ENCODE peak calls at places on chromosome 9, in five cellular contexts. D is heart left ventricle, Z is Peyer's patch, I is IMR-90, E is stomach. O is an unnamed sample. For H3K36me3, the result is how much of the 10 kb centered on the place peaks cover.

GRCh38 chr9:20494035-20494434 is 128.3 kb downstream of the MLLT3 start:
- DNase-seq in I (no peak), D (no peak), Z (no peak), E (no peak), O (no peak)

GRCh38 chr9:94168203-94169000 is 84.1 kb downstream of the PTPDC1 start:
- DNase-seq in D (no peak), I (peak), Z (no peak), E (no peak), O (no peak)

GRCh38 chr9:117293199-117294114 is 121.4 kb downstream of the ASTN2 start:
- DNase-seq in E (peak), Z (no peak), I (no peak), D (no peak), O (no peak)

GRCh38 chr9:131008909-131009618 is at the start of gene LAMC3:
- DNase-seq in Z (no peak), I (no peak), D (no peak), E (no peak), O (peak)

GRCh38 chr9:130687615-130688014 is 6.0 kb upstream of the EXOSC2 start:
- DNase-seq in I (no peak), Z (no peak), D (no peak), E (no peak), O (no peak)

GRCh38 chr9:105332471-105332870 is 88.0 kb downstream of the SLC44A1 start:
- DNase-seq in I (peak), Z (no peak), E (no peak), D (no peak), O (no peak)

GRCh38 chr9:121053544-121053943 is 3.5 kb upstream of the C5 start:
- DNase-seq in Z (no peak), D (no peak), E (no peak), I (no peak), O (no peak)

GRCh38 chr9:90898229-90898628 is 96.6 kb downstream of the SYK start:
- DNase-seq in I (peak), D (no peak), Z (no peak), E (no peak), O (no peak)

GRCh38 chr9:37036237-37037136 is 2.4 kb upstream of the PAX5 start:
- DNase-seq in D (no peak), E (peak), Z (peak), I (peak), O (peak)

GRCh38 chr9:33297455-33297854 is 7.1 kb downstream of the NFX1 start:
- DNase-seq in D (peak), Z (peak), I (no peak), E (peak), O (peak)

GRCh38 chr9:121837113-121838010 is 185.9 kb downstream of the DAB2IP start:
- DNase-seq in I (peak), Z (peak), E (peak), D (no peak), O (peak)

GRCh38 chr9:123778232-123778902 is 151.6 kb downstream of the DENND1A start:
- DNase-seq in I (no peak), E (no peak), Z (no peak), D (no peak), O (no peak)

GRCh38 chr9:133916159-133916541 is 76.0 kb downstream of the VAV2 start:
- DNase-seq in E (no peak), D (no peak), I (no peak), Z (no peak), O (no peak)

GRCh38 chr9:81634915-81635516 is 54.3 kb downstream of the TLE1 start:
- DNase-seq in I (peak), Z (no peak), E (no peak), D (no peak), O (no peak)

DNA sequence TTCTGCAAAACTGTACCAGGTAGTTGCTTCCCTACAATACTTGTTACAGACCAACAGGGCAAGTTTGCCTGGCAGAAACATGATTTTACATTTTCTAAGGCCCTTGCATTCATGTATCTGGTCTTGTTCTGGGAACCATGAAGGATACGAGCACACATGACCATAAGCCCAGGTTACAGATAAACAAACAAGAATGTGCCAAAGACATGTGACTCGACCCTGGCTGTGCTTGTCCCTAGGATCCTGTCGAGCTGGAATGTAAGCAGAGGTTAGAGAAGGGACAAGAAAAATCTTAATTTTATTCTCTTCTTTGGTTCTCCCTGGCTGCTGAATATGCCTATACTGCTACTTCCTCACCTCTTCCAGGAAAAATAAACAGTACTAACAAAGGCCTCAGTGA is 32.5 kb downstream of the PTCH1 start:
- DNase-seq in E (no peak), Z (no peak), I (no peak), D (no peak), O (no peak)
- H3K36me3 ChIP-seq in E (under half), Z (under half), I (under half), D (under half), O (under half)

DNA sequence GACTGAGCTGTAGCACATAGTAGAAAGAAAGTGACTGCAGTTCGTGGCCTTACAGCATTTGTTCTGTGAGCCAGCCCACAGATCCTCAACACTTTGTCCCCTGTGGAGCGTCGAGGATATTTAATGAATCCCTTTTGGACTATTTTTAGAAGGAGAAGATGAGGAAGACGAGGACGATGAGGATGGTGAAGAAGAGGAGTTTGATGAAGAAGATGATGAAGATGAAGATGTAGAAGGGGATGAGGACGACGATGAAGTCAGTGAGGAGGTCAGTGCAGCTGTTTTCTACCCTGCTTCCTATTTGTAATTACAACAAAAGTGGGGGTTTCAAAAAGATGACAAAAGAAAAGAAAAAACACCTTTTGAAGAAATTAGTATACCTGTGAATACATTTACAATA is 28.0 kb downstream of the ANP32B start:
- DNase-seq in E (no peak), Z (no peak), D (no peak), I (no peak), O (no peak)
- TF ChIP-seq POLR2A in E (no peak), Z (no peak), D (no peak), I (no peak), O (no peak)

DNA sequence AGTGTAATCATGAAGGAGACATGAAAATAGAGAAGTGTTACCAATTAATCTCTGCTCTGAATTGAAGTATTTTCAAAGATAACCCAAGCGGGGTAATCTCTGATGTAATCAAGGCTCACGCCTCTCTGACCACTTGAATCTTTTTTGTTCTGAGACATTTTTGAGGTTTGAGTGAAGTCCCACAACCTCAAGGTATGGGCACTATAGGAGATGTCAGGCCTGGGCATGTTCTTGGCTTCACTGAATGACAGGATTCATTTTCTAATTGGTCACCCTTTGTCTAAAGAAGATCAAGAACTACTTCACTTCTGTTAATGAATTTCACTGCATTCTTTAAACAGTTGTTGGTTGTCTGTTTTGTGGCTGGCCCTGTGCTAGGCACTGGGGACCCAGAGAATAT is 23.7 kb downstream of the ENHO start:
- DNase-seq in I (no peak), D (no peak), E (no peak), Z (no peak), O (no peak)
- TF ChIP-seq CTCF in I (no peak), D (no peak), E (no peak), Z (no peak), O (no peak)

GRCh38 chr9:129013674-129014073 is 14.5 kb downstream of the SH3GLB2 start:
- DNase-seq in Z (no peak), I (no peak), D (no peak), E (no peak), O (no peak)
- H3K36me3 ChIP-seq in Z (half or more), I (under half), D (half or more), E (half or more), O (half or more)

GRCh38 chr9:2620876-2621677 is 510 bp upstream of the VLDLR start:
- DNase-seq in D (peak), I (peak), Z (peak), E (peak), O (peak)
- TF ChIP-seq POLR2A in D (no peak), I (peak), Z (no peak), E (no peak), O (peak)

DNA sequence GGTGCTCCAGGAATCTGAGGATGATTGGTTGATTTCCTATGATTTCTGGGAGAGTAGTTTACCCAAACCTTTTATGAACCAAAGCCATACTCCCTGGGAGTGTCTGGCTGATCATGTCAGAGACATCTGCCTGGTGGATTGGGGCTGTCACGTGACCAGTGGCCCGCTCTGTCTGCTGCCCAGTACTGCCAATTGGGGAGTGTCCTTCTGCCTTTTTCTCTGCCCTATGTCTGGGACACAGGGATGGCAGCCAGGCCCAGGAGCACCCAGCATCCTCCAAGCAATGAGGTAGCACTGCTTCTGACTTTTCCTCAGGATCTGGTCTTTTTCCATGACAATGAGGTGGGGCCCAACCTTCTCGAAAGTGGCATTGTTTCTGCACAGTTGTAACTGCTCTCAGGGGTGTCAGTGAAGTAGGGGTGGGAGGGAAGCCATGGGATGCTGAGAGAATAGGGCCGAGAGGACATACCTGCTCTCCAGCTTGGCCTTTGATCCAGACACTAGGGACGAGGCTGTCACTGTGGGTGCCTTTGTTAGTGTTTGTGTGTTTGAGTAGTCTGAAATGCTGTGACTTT is 21.8 kb downstream of the DAPK1 start:
- DNase-seq in E (no peak), I (no peak), D (no peak), Z (no peak), O (no peak)
- TF ChIP-seq CTCF in E (no peak), I (no peak), D (no peak), Z (no peak), O (no peak)